ENCODE peak calls at places on chromosome 16, in nine cellular contexts. I is A549, G is gastrocnemius medialis, A is IMR-90, J is endothelial cell of umbilical vein, T is GM12891, K is body of pancreas, V is transverse colon, D is tibial nerve. U is an unnamed sample.

GRCh38 chr16:84254080-84254479 is 14.3 kb upstream of the KCNG4 start:
- DNase-seq in I (no peak), G (no peak), A (no peak), J (no peak), T (no peak), K (no peak), V (no peak), D (no peak), U (no peak)

GRCh38 chr16:16073884-16074781 is 124.7 kb downstream of the ABCC1 start:
- DNase-seq in I (peak; percentile 75), G (peak; percentile 50), A (peak; percentile 90), J (no peak), T (no peak), K (peak; percentile 61), V (peak; percentile 11), D (no peak), U (no peak)

GRCh38 chr16:56593573-56594291 is 4.4 kb downstream of the MT3 start:
- DNase-seq in I (no peak), G (no peak), A (no peak), J (no peak), T (no peak), K (no peak), V (no peak), D (no peak), U (no peak)

GRCh38 chr16:65624696-65625095 is 502.8 kb upstream of the CDH11 start:
- DNase-seq in I (no peak), G (no peak), A (no peak), J (no peak), T (no peak), K (no peak), V (no peak), D (no peak), U (no peak)

GRCh38 chr16:50692999-50693781 is at the start of gene NOD2:
- DNase-seq in I (peak; percentile 10), G (no peak), A (no peak), J (no peak), T (peak; percentile 71), K (no peak), V (no peak), D (no peak), U (no peak)

GRCh38 chr16:81519298-81520150 is 74.9 kb downstream of the CMIP start:
- DNase-seq in I (no peak), G (no peak), A (no peak), J (no peak), T (no peak), K (no peak), V (no peak), D (no peak), U (no peak)

GRCh38 chr16:25585526-25585925 is 106.2 kb upstream of the HS3ST4 start:
- DNase-seq in I (no peak), G (no peak), A (no peak), J (no peak), T (no peak), K (no peak), V (no peak), D (no peak), U (no peak)

GRCh38 chr16:86951831-86952598 is 365.2 kb downstream of the C16orf95 start:
- DNase-seq in I (peak; percentile 87), G (no peak), A (peak; percentile 99), J (peak; percentile 68), T (no peak), K (no peak), V (no peak), D (no peak), U (no peak)

GRCh38 chr16:49127103-49127502 is 154.5 kb downstream of the CBLN1 start:
- DNase-seq in I (no peak), G (no peak), A (no peak), J (no peak), T (no peak), K (no peak), V (no peak), D (no peak), U (no peak)

GRCh38 chr16:72894291-72895151 is 153.4 kb downstream of the ZFHX3 start:
- DNase-seq in I (no peak), G (no peak), A (peak; percentile 51), J (peak; percentile 77), T (no peak), K (no peak), V (no peak), D (no peak), U (no peak)

GRCh38 chr16:49513040-49513439 is 139.4 kb downstream of the C16orf78 start:
- DNase-seq in I (peak; percentile 23), G (no peak), A (no peak), J (no peak), T (no peak), K (no peak), V (no peak), D (no peak), U (peak; percentile 32)

GRCh38 chr16:22813223-22813945 is 578 bp upstream of the HS3ST2 start:
- DNase-seq in I (no peak), G (no peak), A (peak; percentile 7), J (peak; percentile 46), T (peak; percentile 36), K (peak; percentile 14), V (peak; percentile 32), D (no peak), U (peak; percentile 46)

GRCh38 chr16:51392651-51393187 is 241.6 kb upstream of the SALL1 start:
- DNase-seq in I (no peak), G (peak; percentile 5), A (peak; percentile 85), J (no peak), T (no peak), K (no peak), V (no peak), D (peak; percentile 37), U (no peak)

GRCh38 chr16:7366041-7366440 is 33.4 kb downstream of the RBFOX1 start:
- DNase-seq in I (no peak), G (peak; percentile 47), A (no peak), J (no peak), T (no peak), K (no peak), V (no peak), D (no peak), U (no peak)

GRCh38 chr16:1610841-1611653 is 825 bp downstream of the IFT140 start:
- DNase-seq in I (no peak), G (no peak), A (no peak), J (no peak), T (no peak), K (no peak), V (peak; percentile 12), D (no peak), U (peak; percentile 85)

GRCh38 chr16:88781140-88782077 is 3.6 kb downstream of the PIEZO1 start:
- DNase-seq in I (no peak), G (no peak), A (no peak), J (no peak), T (no peak), K (no peak), V (peak; percentile 73), D (no peak), U (peak; percentile 81)

GRCh38 chr16:50696575-50697420 is 3.4 kb downstream of the NOD2 start:
- DNase-seq in I (peak; percentile 52), G (peak; percentile 55), A (peak; percentile 26), J (no peak), T (no peak), K (peak; percentile 35), V (peak; percentile 91), D (peak; percentile 73), U (peak; percentile 79)

GRCh38 chr16:81641403-81642106 is 137.5 kb upstream of the PLCG2 start:
- DNase-seq in I (no peak), G (no peak), A (no peak), J (no peak), T (no peak), K (peak; percentile 39), V (no peak), D (no peak), U (no peak)

GRCh38 chr16:3364774-3365427 is 9.2 kb downstream of the OR2C1 start:
- DNase-seq in I (peak; percentile 97), G (peak; percentile 53), A (peak; percentile 95), J (peak; percentile 95), T (peak; percentile 66), K (peak; percentile 85), V (peak; percentile 76), D (peak; percentile 45), U (peak; percentile 92)
- TF ChIP-seq POLR2A in I (no peak), G (no peak), A (peak; percentile 92), J (peak; percentile 47), T (peak; percentile 69), K (peak; percentile 56), V (peak; percentile 48), D (peak; percentile 34), U (peak; percentile 25)

GRCh38 chr16:30183236-30183960 is at the start of gene CORO1A:
- DNase-seq in I (peak; percentile 85), G (peak; percentile 72), A (peak; percentile 67), J (peak; percentile 69), T (peak; percentile 75), K (peak; percentile 77), V (peak; percentile 90), D (peak; percentile 77), U (peak; percentile 79)
- TF ChIP-seq POLR2A in I (peak; percentile 52), G (peak; percentile 23), A (no peak), J (peak; percentile 54), T (peak; percentile 59), K (peak; percentile 54), V (peak; percentile 47), D (peak; percentile 50), U (no peak)

GRCh38 chr16:57799619-57800212 is 2.6 kb downstream of the KIFC3 start:
- DNase-seq in I (no peak), G (no peak), A (no peak), J (no peak), T (no peak), K (no peak), V (no peak), D (no peak), U (no peak)

GRCh38 chr16:57798953-57799618 is 3.2 kb downstream of the KIFC3 start:
- DNase-seq in I (no peak), G (no peak), A (no peak), J (no peak), T (no peak), K (no peak), V (no peak), D (no peak), U (no peak)

GRCh38 chr16:57797216-57797525 is 5.1 kb downstream of the KIFC3 start:
- DNase-seq in I (no peak), G (no peak), A (no peak), J (no peak), T (no peak), K (no peak), V (no peak), D (no peak), U (no peak)

GRCh38 chr16:57798267-57798810 is 4.0 kb downstream of the KIFC3 start:
- DNase-seq in I (no peak), G (no peak), A (no peak), J (no peak), T (no peak), K (no peak), V (no peak), D (no peak), U (no peak)

GRCh38 chr16:57797526-57798266 is 4.6 kb downstream of the KIFC3 start:
- DNase-seq in I (peak; percentile 58), G (peak; percentile 64), A (no peak), J (no peak), T (no peak), K (peak; percentile 82), V (no peak), D (no peak), U (no peak)
- TF ChIP-seq POLR2A in I (peak; percentile 50), G (no peak), A (no peak), J (no peak), T (no peak), K (peak; percentile 85), V (no peak), D (no peak), U (no peak)

DNA sequence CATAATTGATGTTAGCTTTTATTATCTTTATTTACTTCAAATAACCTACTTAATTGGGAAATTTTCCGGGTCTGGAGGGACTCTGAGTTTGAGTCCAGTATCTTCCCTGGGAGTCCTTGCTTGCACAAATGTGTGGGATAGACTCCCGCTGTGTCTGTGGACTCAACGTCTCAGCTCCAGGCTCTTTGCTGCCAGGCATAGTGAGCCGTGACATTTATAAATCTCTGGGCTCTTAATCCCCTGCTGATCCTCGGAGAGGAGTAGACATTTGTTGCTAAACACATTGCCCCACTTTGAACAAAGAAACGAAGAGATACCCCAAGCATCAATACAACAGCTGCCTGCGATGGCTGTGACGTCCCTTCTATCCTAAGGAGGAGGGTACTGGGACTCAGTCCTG is 316.9 kb downstream of the HAPSTR1 start:
- DNase-seq in I (no peak), G (no peak), A (no peak), J (no peak), T (no peak), K (no peak), V (no peak), D (no peak), U (no peak)
- TF ChIP-seq POLR2A in I (no peak), G (no peak), A (no peak), J (no peak), T (no peak), K (no peak), V (no peak), D (no peak), U (no peak)